ENCODE peak calls at places on chromosomes 13 and 19, in five cellular contexts. K, B, E, T and V are unnamed samples.
A peak's percentile ranks its signal among the peaks of the same experiment; 100 is the strongest.

GRCh38 chr19:1901940-1902404 is 3.2 kb upstream of the ADAT3 start:
- DNase-seq in K (peak; percentile 77), B (peak; percentile 38), E (peak; percentile 9), T (no peak), V (no peak)

GRCh38 chr13:91045351-91046034 is 302.0 kb upstream of the MIR17HG start:
- DNase-seq in K (no peak), B (no peak), E (peak; percentile 29), T (no peak), V (no peak)

GRCh38 chr13:19587635-19588300 is 26.4 kb upstream of the TPTE2 start:
- DNase-seq in K (no peak), B (no peak), E (peak; percentile 58), T (peak; percentile 63), V (peak; percentile 23)

GRCh38 chr19:14554382-14554812 is 17.5 kb downstream of the NDUFB7 start:
- DNase-seq in K (no peak), B (no peak), E (no peak), T (no peak), V (no peak)

GRCh38 chr19:4732680-4733114 is 9.1 kb upstream of the DPP9 start:
- DNase-seq in K (no peak), B (no peak), E (peak; percentile 63), T (peak; percentile 71), V (no peak)

GRCh38 chr19:55304279-55304978 is 20.6 kb downstream of the BRSK1 start:
- DNase-seq in K (no peak), B (no peak), E (peak; percentile 24), T (peak; percentile 59), V (no peak)

GRCh38 chr13:71864981-71865857 is 1.8 kb downstream of the DACH1 start:
- DNase-seq in K (no peak), B (no peak), E (peak; percentile 51), T (peak; percentile 24), V (no peak)

GRCh38 chr19:12202250-12202649 is 39.4 kb downstream of the ZNF136 start:
- DNase-seq in K (no peak), B (no peak), E (no peak), T (peak; percentile 24), V (no peak)

GRCh38 chr13:31587696-31588266 is 151.5 kb upstream of the RXFP2 start:
- DNase-seq in K (no peak), B (no peak), E (no peak), T (no peak), V (no peak)

GRCh38 chr13:74194856-74195255 is 60.7 kb upstream of the KLF12 start:
- DNase-seq in K (no peak), B (no peak), E (no peak), T (no peak), V (no peak)

GRCh38 chr19:35177377-35178274 is 23.1 kb downstream of the FXYD5 start:
- DNase-seq in K (no peak), B (no peak), E (no peak), T (no peak), V (no peak)

GRCh38 chr13:46113596-46113995 is 8.8 kb upstream of the CPB2 start:
- DNase-seq in K (no peak), B (no peak), E (no peak), T (peak; percentile 9), V (no peak)

GRCh38 chr13:91659583-91660415 is 261.4 kb downstream of the GPC5 start:
- DNase-seq in K (no peak), B (no peak), E (no peak), T (no peak), V (no peak)

GRCh38 chr19:12952488-12953455 is 4.3 kb downstream of the GADD45GIP1 start:
- DNase-seq in K (no peak), B (no peak), E (peak; percentile 89), T (peak; percentile 92), V (no peak)

GRCh38 chr13:65943024-65943423 is 1287.1 kb downstream of the PCDH9 start:
- DNase-seq in K (no peak), B (no peak), E (peak; percentile 37), T (peak; percentile 71), V (no peak)

GRCh38 chr13:79227418-79227817 is 178.6 kb downstream of the RBM26 start:
- DNase-seq in K (no peak), B (no peak), E (no peak), T (no peak), V (peak; percentile 36)

GRCh38 chr19:5103812-5104410 is 135.0 kb downstream of the KDM4B start:
- DNase-seq in K (no peak), B (no peak), E (no peak), T (no peak), V (no peak)

GRCh38 chr13:105956891-105957290 is 578.6 kb downstream of the EFNB2 start:
- DNase-seq in K (no peak), B (no peak), E (peak; percentile 35), T (no peak), V (no peak)

GRCh38 chr19:29804493-29804892 is 7.3 kb upstream of the CCNE1 start:
- DNase-seq in K (no peak), B (no peak), E (no peak), T (no peak), V (no peak)

GRCh38 chr13:107117327-107118012 is 549.5 kb upstream of the ARGLU1 start:
- DNase-seq in K (no peak), B (no peak), E (no peak), T (no peak), V (no peak)

GRCh38 chr19:18173572-18174294 is at the start of gene IFI30:
- DNase-seq in K (peak; percentile 90), B (peak; percentile 61), E (no peak), T (peak; percentile 43), V (peak; percentile 92)

GRCh38 chr19:51327066-51327985 is 14.6 kb downstream of the VSIG10L start:
- DNase-seq in K (no peak), B (no peak), E (peak; percentile 41), T (peak; percentile 56), V (peak; percentile 38)

GRCh38 chr13:102152790-102153189 is 249.1 kb downstream of the FGF14 start:
- DNase-seq in K (no peak), B (no peak), E (no peak), T (no peak), V (no peak)

GRCh38 chr19:11284535-11284934 is 11.4 kb upstream of the TSPAN16 start:
- DNase-seq in K (no peak), B (no peak), E (no peak), T (no peak), V (no peak)

GRCh38 chr13:38417727-38418126 is 68.1 kb downstream of the UFM1 start:
- DNase-seq in K (no peak), B (no peak), E (peak; percentile 19), T (peak; percentile 37), V (no peak)

GRCh38 chr13:48398450-48399095 is 14.3 kb downstream of the LPAR6 start:
- DNase-seq in K (no peak), B (no peak), E (no peak), T (peak; percentile 62), V (no peak)

GRCh38 chr13:96279904-96280303 is 190.0 kb downstream of the HS6ST3 start:
- DNase-seq in K (no peak), B (no peak), E (no peak), T (no peak), V (no peak)

GRCh38 chr19:953501-954271 is 27.9 kb downstream of the ARID3A start:
- DNase-seq in K (no peak), B (no peak), E (no peak), T (no peak), V (no peak)

GRCh38 chr19:57099199-57099661 is 20.6 kb upstream of the USP29 start:
- DNase-seq in K (peak; percentile 66), B (no peak), E (peak; percentile 38), T (peak; percentile 61), V (peak; percentile 27)

GRCh38 chr13:67296511-67296910 is 66.4 kb upstream of the PCDH9 start:
- DNase-seq in K (no peak), B (no peak), E (peak; percentile 47), T (peak; percentile 86), V (no peak)

GRCh38 chr13:114067886-114068722 is 64.3 kb downstream of the RASA3 start:
- DNase-seq in K (peak; percentile 66), B (peak; percentile 12), E (no peak), T (no peak), V (peak; percentile 76)

GRCh38 chr13:96834626-96835025 is 159.7 kb downstream of the OXGR1 start:
- DNase-seq in K (no peak), B (no peak), E (no peak), T (no peak), V (no peak)

GRCh38 chr19:10226376-10227214 is 4.5 kb downstream of the S1PR2 start:
- DNase-seq in K (peak; percentile 79), B (peak; percentile 72), E (peak; percentile 100), T (peak; percentile 87), V (no peak)

GRCh38 chr19:21581646-21582045 is 76.2 kb downstream of the ZNF429 start:
- DNase-seq in K (no peak), B (no peak), E (no peak), T (no peak), V (no peak)

GRCh38 chr19:17999685-18000479 is 8.1 kb upstream of the ARRDC2 start:
- DNase-seq in K (peak; percentile 70), B (no peak), E (no peak), T (no peak), V (no peak)

GRCh38 chr19:19115954-19116353 is 22.3 kb downstream of the TMEM161A start:
- DNase-seq in K (no peak), B (no peak), E (no peak), T (peak; percentile 22), V (no peak)

GRCh38 chr13:81487151-81487550 is 1146.2 kb upstream of the SPRY2 start:
- DNase-seq in K (no peak), B (no peak), E (no peak), T (peak; percentile 6), V (no peak)

GRCh38 chr19:16589917-16590316 is 17.7 kb upstream of the SLC35E1 start:
- DNase-seq in K (no peak), B (no peak), E (no peak), T (no peak), V (no peak)
- H3K4me3 ChIP-seq in K (no peak overlapping the region), B (no peak overlapping the region), E (no peak overlapping the region), T (no peak overlapping the region), V (no peak overlapping the region)

GRCh38 chr13:52847322-52847681 is 1.1 kb downstream of the PCDH8 start:
- DNase-seq in K (no peak), B (no peak), E (no peak), T (no peak), V (no peak)
- H3K4me3 ChIP-seq in K (no peak overlapping the region), B (peak overlapping the region; percentile 41), E (no peak overlapping the region), T (no peak overlapping the region), V (no peak overlapping the region)

GRCh38 chr13:20953245-20953931 is 50.8 kb upstream of the XPO4 start:
- DNase-seq in K (no peak), B (no peak), E (no peak), T (no peak), V (no peak)
- H3K4me3 ChIP-seq in K (no peak overlapping the region), B (no peak overlapping the region), E (no peak overlapping the region), T (no peak overlapping the region), V (no peak overlapping the region)

DNA sequence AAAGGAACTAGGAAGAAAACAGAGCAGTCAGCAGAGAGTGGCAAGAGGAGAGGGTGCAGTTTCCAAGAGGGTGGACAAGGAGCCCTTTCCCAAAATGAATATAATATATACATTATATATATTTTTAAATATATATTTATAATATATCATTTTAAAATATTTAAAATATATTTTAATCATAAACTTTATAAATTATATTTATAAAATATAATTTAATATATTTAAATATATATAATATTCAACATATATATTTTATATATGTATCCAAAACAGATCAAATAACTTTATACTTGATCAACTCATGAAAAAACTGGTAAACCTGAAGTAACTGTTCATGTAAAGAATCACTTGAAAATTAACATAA is 328.6 kb downstream of the MYO16 start:
- DNase-seq in K (no peak), B (no peak), E (no peak), T (no peak), V (no peak)
- H3K4me3 ChIP-seq in K (no peak overlapping the region), B (no peak overlapping the region), E (no peak overlapping the region), T (no peak overlapping the region), V (no peak overlapping the region)